ENCODE peak calls at places on chromosomes 11 and 22, in seven cellular contexts. W, X, S, D, G, N and O are unnamed samples.

GRCh38 chr22:19880786-19881569 is 26.3 kb upstream of the GNB1L start:
- DNase-seq in W (no peak), X (no peak), S (peak; percentile 98), D (peak; percentile 85), G (peak; percentile 95), N (peak; percentile 58), O (no peak)

GRCh38 chr11:60866911-60867870 is at the start of gene ZP1:
- DNase-seq in W (no peak), X (no peak), S (no peak), D (peak; percentile 71), G (no peak), N (peak; percentile 5), O (no peak)

GRCh38 chr22:50140615-50141014 is 29.9 kb upstream of the PANX2 start:
- DNase-seq in W (no peak), X (no peak), S (no peak), D (no peak), G (no peak), N (no peak), O (no peak)

GRCh38 chr22:20232781-20233180 is 35.3 kb downstream of the RTN4R start:
- DNase-seq in W (no peak), X (no peak), S (no peak), D (no peak), G (no peak), N (no peak), O (no peak)

GRCh38 chr11:133943950-133944698 is 12.6 kb downstream of the IGSF9B start:
- DNase-seq in W (no peak), X (no peak), S (no peak), D (no peak), G (no peak), N (no peak), O (no peak)

GRCh38 chr11:93993747-93994146 is 27.4 kb upstream of the HEPHL1 start:
- DNase-seq in W (no peak), X (no peak), S (no peak), D (no peak), G (no peak), N (no peak), O (no peak)

GRCh38 chr22:45870011-45870410 is 107.0 kb downstream of the WNT7B start:
- DNase-seq in W (no peak), X (no peak), S (no peak), D (peak; percentile 57), G (no peak), N (no peak), O (no peak)

GRCh38 chr22:32444068-32444467 is 20.2 kb downstream of the BPIFC start:
- DNase-seq in W (no peak), X (no peak), S (no peak), D (no peak), G (no peak), N (no peak), O (no peak)

GRCh38 chr11:128924109-128924508 is 18.6 kb downstream of the TP53AIP1 start:
- DNase-seq in W (no peak), X (no peak), S (no peak), D (no peak), G (no peak), N (no peak), O (no peak)

GRCh38 chr11:76742912-76743311 is 40.2 kb upstream of the TSKU start:
- DNase-seq in W (no peak), X (no peak), S (no peak), D (no peak), G (no peak), N (no peak), O (no peak)

GRCh38 chr11:118503216-118503615 is 24.1 kb upstream of the TTC36 start:
- DNase-seq in W (no peak), X (no peak), S (no peak), D (no peak), G (no peak), N (no peak), O (no peak)

GRCh38 chr11:59556115-59556882 is 45.0 kb downstream of the OR4D9 start:
- DNase-seq in W (peak; percentile 51), X (peak; percentile 81), S (peak; percentile 59), D (no peak), G (peak; percentile 88), N (peak; percentile 45), O (peak; percentile 65)

GRCh38 chr11:108838804-108839128 is 173.9 kb downstream of the DDX10 start:
- DNase-seq in W (no peak), X (no peak), S (no peak), D (no peak), G (no peak), N (no peak), O (no peak)